ENCODE peak calls at places on chromosomes 16 and 17, in eight cellular contexts. H is Caco-2; O is EH; Y is CD8-positive, alpha-beta memory T cell; V is natural killer cell; U is erythroblast; A is breast epithelium; S is AG08396. I is an unnamed sample.

GRCh38 chr16:78675312-78675711 is 575.9 kb downstream of the WWOX start:
- DNase-seq in H (no peak), O (peak; percentile 3), Y (no peak), V (no peak), U (no peak), A (no peak), S (peak; percentile 14), I (peak; percentile 32)

GRCh38 chr16:8725513-8726178 is 51.2 kb downstream of the ABAT start:
- DNase-seq in H (no peak), O (no peak), Y (no peak), V (no peak), U (no peak), A (peak; percentile 1), S (no peak), I (no peak)

GRCh38 chr17:41510251-41511065 is 5.0 kb upstream of the KRT13 start:
- DNase-seq in H (no peak), O (no peak), Y (no peak), V (no peak), U (peak; percentile 34), A (no peak), S (no peak), I (no peak)

GRCh38 chr16:17318200-17318599 is 152.6 kb downstream of the XYLT1 start:
- DNase-seq in H (no peak), O (peak; percentile 58), Y (no peak), V (no peak), U (no peak), A (no peak), S (no peak), I (no peak)

GRCh38 chr16:58211245-58211644 is 13.3 kb upstream of the CSNK2A2 start:
- DNase-seq in H (no peak), O (no peak), Y (no peak), V (no peak), U (no peak), A (no peak), S (no peak), I (no peak)

GRCh38 chr17:9230346-9230745 is 209.0 kb downstream of the NTN1 start:
- DNase-seq in H (no peak), O (peak; percentile 37), Y (no peak), V (no peak), U (no peak), A (no peak), S (peak; percentile 44), I (no peak)

GRCh38 chr17:29732613-29733012 is 109.9 kb upstream of the CORO6 start:
- DNase-seq in H (peak; percentile 42), O (no peak), Y (no peak), V (no peak), U (no peak), A (no peak), S (peak; percentile 12), I (no peak)

GRCh38 chr16:11359370-11359769 is 14.1 kb downstream of the RMI2 start:
- DNase-seq in H (peak; percentile 89), O (peak; percentile 95), Y (no peak), V (no peak), U (no peak), A (peak; percentile 82), S (peak; percentile 30), I (no peak)

GRCh38 chr16:67186550-67186950 is 2.8 kb upstream of the MATCAP1 start:
- DNase-seq in H (peak; percentile 67), O (peak; percentile 72), Y (no peak), V (no peak), U (no peak), A (no peak), S (peak; percentile 61), I (no peak)

GRCh38 chr17:47999612-48000011 is 28.7 kb downstream of the CDK5RAP3 start:
- DNase-seq in H (peak; percentile 47), O (peak; percentile 43), Y (no peak), V (no peak), U (no peak), A (no peak), S (no peak), I (no peak)